ENCODE peak calls at places on chromosomes 11 and 22, in ten cellular contexts. One of them, this sample, is unnamed.

GRCh38 chr11:117076941-117077659 is 21.1 kb downstream of the SIK3 start:
- DNase-seq in progenitor cell of endocrine pancreas: no peak
- DNase-seq in lower leg skin: no peak
- DNase-seq in NCI-H2081: peak
- DNase-seq in AG04450: no peak
- DNase-seq in AG08396: no peak
- DNase-seq in retina: no peak
- DNase-seq in activated T-helper 9 cell treated with anti-CD3 and anti-CD28 coated beads, Interleukin-2, amount 50 U/mL, for 16 hours: no peak
- DNase-seq in neural crest cell: no peak
- DNase-seq in astrocyte of the spinal cord: no peak
- DNase-seq in this sample: no peak

GRCh38 chr11:67238894-67239794 is 27.1 kb upstream of the GRK2 start:
- DNase-seq in progenitor cell of endocrine pancreas: no peak
- DNase-seq in lower leg skin: peak
- DNase-seq in NCI-H2081: no peak
- DNase-seq in AG04450: no peak
- DNase-seq in AG08396: no peak
- DNase-seq in retina: no peak
- DNase-seq in activated T-helper 9 cell treated with anti-CD3 and anti-CD28 coated beads, Interleukin-2, amount 50 U/mL, for 16 hours: no peak
- DNase-seq in neural crest cell: no peak
- DNase-seq in astrocyte of the spinal cord: no peak
- DNase-seq in this sample: no peak

GRCh38 chr22:17576475-17576874 is 13.2 kb downstream of the SLC25A18 start:
- DNase-seq in progenitor cell of endocrine pancreas: no peak
- DNase-seq in lower leg skin: no peak
- DNase-seq in NCI-H2081: peak
- DNase-seq in AG04450: no peak
- DNase-seq in AG08396: peak
- DNase-seq in retina: no peak
- DNase-seq in activated T-helper 9 cell treated with anti-CD3 and anti-CD28 coated beads, Interleukin-2, amount 50 U/mL, for 16 hours: no peak
- DNase-seq in neural crest cell: no peak
- DNase-seq in astrocyte of the spinal cord: peak
- DNase-seq in this sample: no peak

GRCh38 chr11:95230054-95231034 is 658 bp downstream of the SESN3 start:
- DNase-seq in progenitor cell of endocrine pancreas: peak
- DNase-seq in lower leg skin: peak
- DNase-seq in NCI-H2081: peak
- DNase-seq in AG04450: no peak
- DNase-seq in AG08396: peak
- DNase-seq in retina: peak
- DNase-seq in activated T-helper 9 cell treated with anti-CD3 and anti-CD28 coated beads, Interleukin-2, amount 50 U/mL, for 16 hours: peak
- DNase-seq in neural crest cell: peak
- DNase-seq in astrocyte of the spinal cord: peak
- DNase-seq in this sample: peak

GRCh38 chr11:101482556-101483124 is 101.2 kb downstream of the TRPC6 start:
- DNase-seq in progenitor cell of endocrine pancreas: no peak
- DNase-seq in lower leg skin: no peak
- DNase-seq in NCI-H2081: no peak
- DNase-seq in AG04450: no peak
- DNase-seq in AG08396: no peak
- DNase-seq in retina: no peak
- DNase-seq in activated T-helper 9 cell treated with anti-CD3 and anti-CD28 coated beads, Interleukin-2, amount 50 U/mL, for 16 hours: no peak
- DNase-seq in neural crest cell: no peak
- DNase-seq in astrocyte of the spinal cord: no peak
- DNase-seq in this sample: no peak

GRCh38 chr11:76392889-76393288 is 11.8 kb downstream of the GVQW3 start:
- DNase-seq in progenitor cell of endocrine pancreas: no peak
- DNase-seq in lower leg skin: no peak
- DNase-seq in NCI-H2081: no peak
- DNase-seq in AG04450: no peak
- DNase-seq in AG08396: no peak
- DNase-seq in retina: no peak
- DNase-seq in activated T-helper 9 cell treated with anti-CD3 and anti-CD28 coated beads, Interleukin-2, amount 50 U/mL, for 16 hours: no peak
- DNase-seq in neural crest cell: no peak
- DNase-seq in astrocyte of the spinal cord: no peak
- DNase-seq in this sample: no peak

GRCh38 chr11:26225643-26226042 is 106.3 kb upstream of the ANO3 start:
- DNase-seq in progenitor cell of endocrine pancreas: no peak
- DNase-seq in lower leg skin: no peak
- DNase-seq in NCI-H2081: no peak
- DNase-seq in AG04450: no peak
- DNase-seq in AG08396: no peak
- DNase-seq in retina: no peak
- DNase-seq in activated T-helper 9 cell treated with anti-CD3 and anti-CD28 coated beads, Interleukin-2, amount 50 U/mL, for 16 hours: no peak
- DNase-seq in neural crest cell: no peak
- DNase-seq in astrocyte of the spinal cord: no peak
- DNase-seq in this sample: no peak

GRCh38 chr22:21818487-21819182 is 48.8 kb downstream of the MAPK1 start:
- DNase-seq in progenitor cell of endocrine pancreas: no peak
- DNase-seq in lower leg skin: no peak
- DNase-seq in NCI-H2081: no peak
- DNase-seq in AG04450: no peak
- DNase-seq in AG08396: no peak
- DNase-seq in retina: no peak
- DNase-seq in activated T-helper 9 cell treated with anti-CD3 and anti-CD28 coated beads, Interleukin-2, amount 50 U/mL, for 16 hours: no peak
- DNase-seq in neural crest cell: no peak
- DNase-seq in astrocyte of the spinal cord: no peak
- DNase-seq in this sample: no peak

GRCh38 chr11:95788921-95789505 is 569 bp downstream of the FAM76B start:
- DNase-seq in progenitor cell of endocrine pancreas: peak
- DNase-seq in lower leg skin: no peak
- DNase-seq in NCI-H2081: peak
- DNase-seq in AG04450: no peak
- DNase-seq in AG08396: peak
- DNase-seq in retina: no peak
- DNase-seq in activated T-helper 9 cell treated with anti-CD3 and anti-CD28 coated beads, Interleukin-2, amount 50 U/mL, for 16 hours: peak
- DNase-seq in neural crest cell: peak
- DNase-seq in astrocyte of the spinal cord: peak
- DNase-seq in this sample: no peak

GRCh38 chr11:63667993-63668392 is 3.2 kb downstream of the ATL3 start:
- DNase-seq in progenitor cell of endocrine pancreas: no peak
- DNase-seq in lower leg skin: peak
- DNase-seq in NCI-H2081: no peak
- DNase-seq in AG04450: peak
- DNase-seq in AG08396: peak
- DNase-seq in retina: no peak
- DNase-seq in activated T-helper 9 cell treated with anti-CD3 and anti-CD28 coated beads, Interleukin-2, amount 50 U/mL, for 16 hours: no peak
- DNase-seq in neural crest cell: no peak
- DNase-seq in astrocyte of the spinal cord: peak
- DNase-seq in this sample: no peak

GRCh38 chr22:23181763-23182288 is 1.5 kb downstream of the BCR start:
- DNase-seq in progenitor cell of endocrine pancreas: no peak
- DNase-seq in lower leg skin: no peak
- DNase-seq in NCI-H2081: no peak
- DNase-seq in AG04450: no peak
- DNase-seq in AG08396: no peak
- DNase-seq in retina: no peak
- DNase-seq in activated T-helper 9 cell treated with anti-CD3 and anti-CD28 coated beads, Interleukin-2, amount 50 U/mL, for 16 hours: no peak
- DNase-seq in neural crest cell: no peak
- DNase-seq in astrocyte of the spinal cord: no peak
- DNase-seq in this sample: no peak

GRCh38 chr11:117045196-117045595 is 53.0 kb downstream of the SIK3 start:
- DNase-seq in progenitor cell of endocrine pancreas: no peak
- DNase-seq in lower leg skin: no peak
- DNase-seq in NCI-H2081: no peak
- DNase-seq in AG04450: peak
- DNase-seq in AG08396: no peak
- DNase-seq in retina: no peak
- DNase-seq in activated T-helper 9 cell treated with anti-CD3 and anti-CD28 coated beads, Interleukin-2, amount 50 U/mL, for 16 hours: no peak
- DNase-seq in neural crest cell: no peak
- DNase-seq in astrocyte of the spinal cord: peak
- DNase-seq in this sample: no peak

GRCh38 chr22:37659066-37659896 is 758 bp downstream of the PDXP start:
- DNase-seq in progenitor cell of endocrine pancreas: no peak
- DNase-seq in lower leg skin: no peak
- DNase-seq in NCI-H2081: no peak
- DNase-seq in AG04450: no peak
- DNase-seq in AG08396: no peak
- DNase-seq in retina: no peak
- DNase-seq in activated T-helper 9 cell treated with anti-CD3 and anti-CD28 coated beads, Interleukin-2, amount 50 U/mL, for 16 hours: no peak
- DNase-seq in neural crest cell: no peak
- DNase-seq in astrocyte of the spinal cord: no peak
- DNase-seq in this sample: no peak

GRCh38 chr22:26768986-26769385 is 111.6 kb downstream of the MIAT start:
- DNase-seq in progenitor cell of endocrine pancreas: no peak
- DNase-seq in lower leg skin: no peak
- DNase-seq in NCI-H2081: no peak
- DNase-seq in AG04450: no peak
- DNase-seq in AG08396: no peak
- DNase-seq in retina: no peak
- DNase-seq in activated T-helper 9 cell treated with anti-CD3 and anti-CD28 coated beads, Interleukin-2, amount 50 U/mL, for 16 hours: no peak
- DNase-seq in neural crest cell: no peak
- DNase-seq in astrocyte of the spinal cord: no peak
- DNase-seq in this sample: no peak

GRCh38 chr11:132142102-132142501 is 771.7 kb downstream of the NTM start:
- DNase-seq in progenitor cell of endocrine pancreas: no peak
- DNase-seq in lower leg skin: no peak
- DNase-seq in NCI-H2081: no peak
- DNase-seq in AG04450: no peak
- DNase-seq in AG08396: no peak
- DNase-seq in retina: no peak
- DNase-seq in activated T-helper 9 cell treated with anti-CD3 and anti-CD28 coated beads, Interleukin-2, amount 50 U/mL, for 16 hours: no peak
- DNase-seq in neural crest cell: no peak
- DNase-seq in astrocyte of the spinal cord: no peak
- DNase-seq in this sample: no peak

GRCh38 chr11:126194121-126194543 is 17.3 kb downstream of the RPUSD4 start:
- DNase-seq in progenitor cell of endocrine pancreas: no peak
- DNase-seq in lower leg skin: no peak
- DNase-seq in NCI-H2081: peak
- DNase-seq in AG04450: no peak
- DNase-seq in AG08396: peak
- DNase-seq in retina: peak
- DNase-seq in activated T-helper 9 cell treated with anti-CD3 and anti-CD28 coated beads, Interleukin-2, amount 50 U/mL, for 16 hours: no peak
- DNase-seq in neural crest cell: peak
- DNase-seq in astrocyte of the spinal cord: peak
- DNase-seq in this sample: no peak

GRCh38 chr11:71239581-71239980 is 12.8 kb downstream of the SHANK2 start:
- DNase-seq in progenitor cell of endocrine pancreas: no peak
- DNase-seq in lower leg skin: peak
- DNase-seq in NCI-H2081: no peak
- DNase-seq in AG04450: no peak
- DNase-seq in AG08396: no peak
- DNase-seq in retina: no peak
- DNase-seq in activated T-helper 9 cell treated with anti-CD3 and anti-CD28 coated beads, Interleukin-2, amount 50 U/mL, for 16 hours: no peak
- DNase-seq in neural crest cell: no peak
- DNase-seq in astrocyte of the spinal cord: no peak
- DNase-seq in this sample: no peak

GRCh38 chr22:39223091-39223710 is 21.6 kb downstream of the PDGFB start:
- DNase-seq in progenitor cell of endocrine pancreas: no peak
- DNase-seq in lower leg skin: no peak
- DNase-seq in NCI-H2081: no peak
- DNase-seq in AG04450: no peak
- DNase-seq in AG08396: no peak
- DNase-seq in retina: no peak
- DNase-seq in activated T-helper 9 cell treated with anti-CD3 and anti-CD28 coated beads, Interleukin-2, amount 50 U/mL, for 16 hours: no peak
- DNase-seq in neural crest cell: no peak
- DNase-seq in astrocyte of the spinal cord: no peak
- DNase-seq in this sample: no peak